ENCODE peak calls at places on chromosomes 6 and 20, in four cellular contexts. M, N, F and Y are unnamed samples.

GRCh38 chr6:105824732-105825131 is 261.4 kb upstream of the PRDM1 start:
- DNase-seq in F (no peak), M (no peak), N (no peak), Y (no peak)

GRCh38 chr6:10557886-10558285 is 36.7 kb downstream of the GCNT2 start:
- DNase-seq in N (no peak), F (no peak), M (no peak), Y (no peak)

GRCh38 chr6:41707565-41708200 is 27.7 kb downstream of the TFEB start:
- DNase-seq in F (peak), M (no peak), N (no peak), Y (no peak)

GRCh38 chr6:12923644-12924235 is 207.2 kb downstream of the PHACTR1 start:
- DNase-seq in N (peak), F (no peak), M (no peak), Y (no peak)

GRCh38 chr20:31515072-31515774 is 981 bp downstream of the HM13 start:
- DNase-seq in F (no peak), M (no peak), N (no peak), Y (no peak)

GRCh38 chr6:104381907-104382306 is 477.8 kb downstream of the HACE1 start:
- DNase-seq in F (no peak), M (no peak), N (no peak), Y (no peak)

GRCh38 chr20:25033250-25033940 is 24.5 kb downstream of the ACSS1 start:
- DNase-seq in M (no peak), F (no peak), N (peak), Y (no peak)

GRCh38 chr20:571754-572331 is 28.3 kb upstream of the CSNK2A1 start:
- DNase-seq in N (no peak), F (peak), M (no peak), Y (peak)

GRCh38 chr6:16126881-16127280 is 2.0 kb upstream of the MYLIP start:
- DNase-seq in N (no peak), M (no peak), F (no peak), Y (no peak)

GRCh38 chr20:49674383-49675352 is 39.0 kb downstream of the B4GALT5 start:
- DNase-seq in M (no peak), F (no peak), N (no peak), Y (no peak)

GRCh38 chr20:37343212-37343993 is 2.5 kb upstream of the SRC start:
- DNase-seq in F (peak), M (no peak), N (no peak), Y (peak)

GRCh38 chr20:38272961-38273360 is 12.4 kb upstream of the KIAA1755 start:
- DNase-seq in M (no peak), F (no peak), N (peak), Y (no peak)

GRCh38 chr6:3410385-3411360 is 46.2 kb downstream of the SLC22A23 start:
- DNase-seq in M (no peak), F (peak), N (peak), Y (no peak)

GRCh38 chr6:26045046-26045938 is 41.9 kb upstream of the HFE start:
- DNase-seq in N (peak), M (peak), F (peak), Y (peak)

GRCh38 chr6:43667245-43668150 is 20.1 kb downstream of the MRPS18A start:
- DNase-seq in F (peak), N (peak), M (no peak), Y (peak)
- TF ChIP-seq POLR2AphosphoS5 in F (peak), N (peak), M (peak), Y (peak)

DNA sequence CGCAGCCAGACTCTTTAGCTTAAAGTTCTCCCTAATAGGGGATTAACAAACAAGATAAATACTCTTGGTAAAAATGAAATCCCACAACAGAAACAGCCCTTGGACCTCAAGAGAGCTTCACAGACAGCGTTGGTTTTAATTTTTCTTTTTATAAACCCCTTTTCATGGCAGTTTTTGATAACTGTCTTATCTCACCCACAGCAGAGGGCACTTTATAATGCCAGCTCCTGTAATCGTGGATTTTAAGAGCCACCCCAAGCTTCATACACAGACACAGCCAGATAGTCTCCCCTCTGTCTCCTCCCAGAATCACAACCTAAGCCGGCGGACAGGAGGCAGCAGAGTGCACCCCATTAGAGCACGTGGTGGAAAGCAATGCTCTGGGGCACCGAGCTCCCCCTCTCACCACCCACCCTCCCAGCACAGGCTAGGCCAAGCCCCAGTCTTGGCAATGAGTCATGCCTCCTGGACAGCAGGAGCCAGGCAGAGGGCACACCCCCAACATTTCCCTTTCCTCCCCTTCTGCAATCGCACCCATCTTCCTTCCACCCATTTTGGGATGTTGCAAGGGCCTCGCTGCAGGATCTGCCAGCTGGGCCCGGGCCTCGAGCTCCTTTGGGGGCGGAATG is 2.5 kb downstream of the JAG1 start:
- DNase-seq in F (peak), M (peak), N (peak), Y (peak)
- TF ChIP-seq POLR2A in F (no peak), M (no peak), N (no peak), Y (peak)

GRCh38 chr6:30185846-30186484 is 22.6 kb downstream of the TRIM15 start:
- DNase-seq in M (peak), N (no peak), F (no peak), Y (no peak)
- TF ChIP-seq POLR2AphosphoS5 in M (no peak), N (no peak), F (no peak), Y (no peak)

GRCh38 chr6:156695747-156696146 is 81.4 kb upstream of the ARID1B start:
- DNase-seq in M (no peak), F (no peak), N (no peak), Y (no peak)

GRCh38 chr6:156699017-156699421 is 78.2 kb upstream of the ARID1B start:
- DNase-seq in N (peak), F (no peak), M (no peak), Y (no peak)

GRCh38 chr6:156700440-156701057 is 76.6 kb upstream of the ARID1B start:
- DNase-seq in F (no peak), M (no peak), N (no peak), Y (no peak)

GRCh38 chr6:156697224-156697623 is 80.0 kb upstream of the ARID1B start:
- DNase-seq in N (no peak), M (no peak), F (no peak), Y (no peak)

DNA sequence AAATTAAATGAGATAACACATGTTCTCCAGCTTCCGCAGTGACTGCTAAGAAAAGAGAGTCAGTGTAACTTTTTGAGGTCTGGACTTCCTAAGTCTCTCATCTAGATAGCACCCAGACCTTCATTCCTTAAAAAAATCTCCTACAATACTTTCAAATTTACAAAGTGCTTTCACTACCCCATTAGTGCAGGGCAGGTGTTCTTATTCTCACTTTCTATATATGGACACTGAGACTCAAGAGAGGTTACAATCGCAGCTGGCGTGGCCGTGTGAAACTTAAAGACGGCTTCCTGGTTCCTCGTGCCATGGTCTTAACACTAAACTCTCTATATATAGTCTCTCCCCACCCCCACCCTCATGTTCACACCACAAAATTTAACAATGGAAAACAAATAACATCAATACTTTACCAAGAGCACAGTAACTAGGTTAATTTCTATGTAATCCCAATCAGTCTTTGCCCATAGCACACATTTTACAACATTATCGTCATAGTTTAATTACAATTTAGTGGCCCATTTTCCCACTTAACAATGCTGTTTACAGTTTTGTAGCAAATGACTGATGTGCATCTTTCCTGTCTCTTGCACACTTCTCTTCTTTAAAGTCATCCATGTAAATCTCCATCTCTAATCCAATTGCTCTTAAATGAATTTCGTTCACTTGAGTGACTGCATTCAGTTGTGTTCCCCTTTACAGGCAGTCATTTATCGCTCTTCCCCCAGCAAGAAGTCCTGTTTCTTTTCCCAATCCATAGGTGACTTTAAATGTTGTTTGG is 78.8 kb upstream of the ARID1B start:
- DNase-seq in F (no peak), N (no peak), M (no peak), Y (no peak)
- TF ChIP-seq POLR2A in F (no peak), N (no peak), M (no peak), Y (no peak)

DNA sequence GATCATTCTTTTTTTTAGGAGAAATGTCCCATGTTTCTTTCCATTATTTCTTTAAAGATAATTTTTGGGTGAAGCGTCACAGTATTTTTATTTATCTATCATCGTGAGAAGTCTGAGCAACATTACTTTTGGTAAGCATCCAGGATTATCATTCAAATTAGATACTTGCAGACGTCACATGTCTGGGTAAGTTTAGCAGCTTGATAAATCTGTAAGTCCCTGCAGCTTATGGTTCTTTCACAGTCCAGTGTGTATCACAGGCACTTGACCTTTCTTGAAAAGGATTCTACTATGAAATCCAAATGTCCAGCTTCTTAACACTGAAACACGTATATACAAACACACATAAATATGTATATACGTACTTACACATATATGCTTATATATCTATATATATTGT is 359.4 kb downstream of the ESR1 start:
- DNase-seq in M (no peak), N (no peak), F (no peak), Y (no peak)
- TF ChIP-seq POLR2AphosphoS5 in M (no peak), N (no peak), F (no peak), Y (no peak)